ENCODE peak calls at places on chromosomes 5 and 9, in seven cellular contexts. One of them, this sample, is unnamed.

GRCh38 chr9:105832311-105832710 is 138.0 kb downstream of the TMEM38B start:
- DNase-seq in activated CD4-positive, alpha-beta T cell treated with anti-CD3 and anti-CD28 coated beads, Interleukin-2, amount 50 U/mL, for 48 hours: no peak
- DNase-seq in stimulated activated CD8-positive, alpha-beta memory T cell treated with anti-CD3 and anti-CD28 coated beads, Interleukin-4, amount 100 ng/mL, for 4 hours: no peak
- DNase-seq in left ventricle myocardium superior: no peak
- DNase-seq in hypothalamus: no peak
- DNase-seq in fibroblast of villous mesenchyme: no peak
- DNase-seq in GM03348: no peak
- DNase-seq in this sample: peak; percentile 0

GRCh38 chr9:88476491-88477271 is 58.3 kb upstream of the NXNL2 start:
- DNase-seq in activated CD4-positive, alpha-beta T cell treated with anti-CD3 and anti-CD28 coated beads, Interleukin-2, amount 50 U/mL, for 48 hours: peak; percentile 10
- DNase-seq in stimulated activated CD8-positive, alpha-beta memory T cell treated with anti-CD3 and anti-CD28 coated beads, Interleukin-4, amount 100 ng/mL, for 4 hours: no peak
- DNase-seq in left ventricle myocardium superior: no peak
- DNase-seq in hypothalamus: no peak
- DNase-seq in fibroblast of villous mesenchyme: peak; percentile 32
- DNase-seq in GM03348: no peak
- DNase-seq in this sample: peak; percentile 13

GRCh38 chr9:2767800-2768199 is 50.5 kb downstream of the KCNV2 start:
- DNase-seq in activated CD4-positive, alpha-beta T cell treated with anti-CD3 and anti-CD28 coated beads, Interleukin-2, amount 50 U/mL, for 48 hours: no peak
- DNase-seq in stimulated activated CD8-positive, alpha-beta memory T cell treated with anti-CD3 and anti-CD28 coated beads, Interleukin-4, amount 100 ng/mL, for 4 hours: no peak
- DNase-seq in left ventricle myocardium superior: no peak
- DNase-seq in hypothalamus: no peak
- DNase-seq in fibroblast of villous mesenchyme: no peak
- DNase-seq in GM03348: no peak
- DNase-seq in this sample: no peak

GRCh38 chr9:135220601-135221575 is 133.4 kb downstream of the OLFM1 start:
- DNase-seq in activated CD4-positive, alpha-beta T cell treated with anti-CD3 and anti-CD28 coated beads, Interleukin-2, amount 50 U/mL, for 48 hours: no peak
- DNase-seq in stimulated activated CD8-positive, alpha-beta memory T cell treated with anti-CD3 and anti-CD28 coated beads, Interleukin-4, amount 100 ng/mL, for 4 hours: no peak
- DNase-seq in left ventricle myocardium superior: peak; percentile 20
- DNase-seq in hypothalamus: no peak
- DNase-seq in fibroblast of villous mesenchyme: no peak
- DNase-seq in GM03348: no peak
- DNase-seq in this sample: no peak

GRCh38 chr9:14752871-14753270 is 30.3 kb upstream of the CER1 start:
- DNase-seq in activated CD4-positive, alpha-beta T cell treated with anti-CD3 and anti-CD28 coated beads, Interleukin-2, amount 50 U/mL, for 48 hours: no peak
- DNase-seq in stimulated activated CD8-positive, alpha-beta memory T cell treated with anti-CD3 and anti-CD28 coated beads, Interleukin-4, amount 100 ng/mL, for 4 hours: no peak
- DNase-seq in left ventricle myocardium superior: no peak
- DNase-seq in hypothalamus: no peak
- DNase-seq in fibroblast of villous mesenchyme: no peak
- DNase-seq in GM03348: no peak
- DNase-seq in this sample: no peak

GRCh38 chr5:36441215-36441614 is 139.5 kb upstream of the RANBP3L start:
- DNase-seq in activated CD4-positive, alpha-beta T cell treated with anti-CD3 and anti-CD28 coated beads, Interleukin-2, amount 50 U/mL, for 48 hours: no peak
- DNase-seq in stimulated activated CD8-positive, alpha-beta memory T cell treated with anti-CD3 and anti-CD28 coated beads, Interleukin-4, amount 100 ng/mL, for 4 hours: no peak
- DNase-seq in left ventricle myocardium superior: no peak
- DNase-seq in hypothalamus: no peak
- DNase-seq in fibroblast of villous mesenchyme: no peak
- DNase-seq in GM03348: no peak
- DNase-seq in this sample: no peak

GRCh38 chr9:15999422-16000339 is 446.8 kb downstream of the CCDC171 start:
- DNase-seq in activated CD4-positive, alpha-beta T cell treated with anti-CD3 and anti-CD28 coated beads, Interleukin-2, amount 50 U/mL, for 48 hours: no peak
- DNase-seq in stimulated activated CD8-positive, alpha-beta memory T cell treated with anti-CD3 and anti-CD28 coated beads, Interleukin-4, amount 100 ng/mL, for 4 hours: no peak
- DNase-seq in left ventricle myocardium superior: peak; percentile 24
- DNase-seq in hypothalamus: no peak
- DNase-seq in fibroblast of villous mesenchyme: peak; percentile 96
- DNase-seq in GM03348: peak; percentile 81
- DNase-seq in this sample: peak; percentile 89

GRCh38 chr9:125932012-125932411 is 184.8 kb downstream of the PBX3 start:
- DNase-seq in activated CD4-positive, alpha-beta T cell treated with anti-CD3 and anti-CD28 coated beads, Interleukin-2, amount 50 U/mL, for 48 hours: no peak
- DNase-seq in stimulated activated CD8-positive, alpha-beta memory T cell treated with anti-CD3 and anti-CD28 coated beads, Interleukin-4, amount 100 ng/mL, for 4 hours: no peak
- DNase-seq in left ventricle myocardium superior: no peak
- DNase-seq in hypothalamus: no peak
- DNase-seq in fibroblast of villous mesenchyme: peak; percentile 96
- DNase-seq in GM03348: peak; percentile 86
- DNase-seq in this sample: peak; percentile 100

GRCh38 chr5:171965740-171966139 is 40.7 kb downstream of the FBXW11 start:
- DNase-seq in activated CD4-positive, alpha-beta T cell treated with anti-CD3 and anti-CD28 coated beads, Interleukin-2, amount 50 U/mL, for 48 hours: peak; percentile 36
- DNase-seq in stimulated activated CD8-positive, alpha-beta memory T cell treated with anti-CD3 and anti-CD28 coated beads, Interleukin-4, amount 100 ng/mL, for 4 hours: no peak
- DNase-seq in left ventricle myocardium superior: no peak
- DNase-seq in hypothalamus: no peak
- DNase-seq in fibroblast of villous mesenchyme: no peak
- DNase-seq in GM03348: no peak
- DNase-seq in this sample: no peak

GRCh38 chr5:142783601-142784291 is 13.6 kb downstream of the ARHGAP26 start:
- DNase-seq in activated CD4-positive, alpha-beta T cell treated with anti-CD3 and anti-CD28 coated beads, Interleukin-2, amount 50 U/mL, for 48 hours: peak; percentile 75
- DNase-seq in stimulated activated CD8-positive, alpha-beta memory T cell treated with anti-CD3 and anti-CD28 coated beads, Interleukin-4, amount 100 ng/mL, for 4 hours: peak; percentile 32
- DNase-seq in left ventricle myocardium superior: peak; percentile 66
- DNase-seq in hypothalamus: no peak
- DNase-seq in fibroblast of villous mesenchyme: no peak
- DNase-seq in GM03348: peak; percentile 51
- DNase-seq in this sample: no peak

GRCh38 chr9:134158242-134158641 is 6.1 kb downstream of the RNU6ATAC start:
- DNase-seq in activated CD4-positive, alpha-beta T cell treated with anti-CD3 and anti-CD28 coated beads, Interleukin-2, amount 50 U/mL, for 48 hours: no peak
- DNase-seq in stimulated activated CD8-positive, alpha-beta memory T cell treated with anti-CD3 and anti-CD28 coated beads, Interleukin-4, amount 100 ng/mL, for 4 hours: no peak
- DNase-seq in left ventricle myocardium superior: no peak
- DNase-seq in hypothalamus: no peak
- DNase-seq in fibroblast of villous mesenchyme: no peak
- DNase-seq in GM03348: no peak
- DNase-seq in this sample: no peak

GRCh38 chr5:105101597-105101996 is 1539.0 kb upstream of the NUDT12 start:
- DNase-seq in activated CD4-positive, alpha-beta T cell treated with anti-CD3 and anti-CD28 coated beads, Interleukin-2, amount 50 U/mL, for 48 hours: no peak
- DNase-seq in stimulated activated CD8-positive, alpha-beta memory T cell treated with anti-CD3 and anti-CD28 coated beads, Interleukin-4, amount 100 ng/mL, for 4 hours: no peak
- DNase-seq in left ventricle myocardium superior: no peak
- DNase-seq in hypothalamus: no peak
- DNase-seq in fibroblast of villous mesenchyme: peak; percentile 46
- DNase-seq in GM03348: no peak
- DNase-seq in this sample: no peak

GRCh38 chr5:82425591-82425990 is 147.4 kb upstream of the RPS23 start:
- DNase-seq in activated CD4-positive, alpha-beta T cell treated with anti-CD3 and anti-CD28 coated beads, Interleukin-2, amount 50 U/mL, for 48 hours: no peak
- DNase-seq in stimulated activated CD8-positive, alpha-beta memory T cell treated with anti-CD3 and anti-CD28 coated beads, Interleukin-4, amount 100 ng/mL, for 4 hours: no peak
- DNase-seq in left ventricle myocardium superior: no peak
- DNase-seq in hypothalamus: no peak
- DNase-seq in fibroblast of villous mesenchyme: no peak
- DNase-seq in GM03348: no peak
- DNase-seq in this sample: no peak

This sample was measured in HFFc6.